ENCODE peak calls at places on chromosomes 2 and 18, in six cellular contexts. One of them, this sample, is unnamed.

GRCh38 chr2:37471994-37472393 is 127.6 kb downstream of the QPCT start:
- DNase-seq in HFF-Myc: no peak
- DNase-seq in GM13976: no peak
- DNase-seq in AG09309: peak
- DNase-seq in heart right ventricle: no peak
- DNase-seq in uterus: no peak
- DNase-seq in this sample: no peak

GRCh38 chr2:8073928-8074327 is 607.9 kb upstream of the ID2 start:
- DNase-seq in GM13976: no peak
- DNase-seq in uterus: no peak
- DNase-seq in HFF-Myc: no peak
- DNase-seq in AG09309: no peak
- DNase-seq in heart right ventricle: no peak
- DNase-seq in this sample: no peak

GRCh38 chr18:42164556-42164955 is 209.5 kb downstream of the PIK3C3 start:
- DNase-seq in uterus: no peak
- DNase-seq in heart right ventricle: no peak
- DNase-seq in AG09309: no peak
- DNase-seq in HFF-Myc: no peak
- DNase-seq in GM13976: no peak
- DNase-seq in this sample: no peak

GRCh38 chr2:26243643-26244478 is 571 bp downstream of the HADHA start:
- DNase-seq in HFF-Myc: no peak
- DNase-seq in uterus: no peak
- DNase-seq in GM13976: peak
- DNase-seq in heart right ventricle: no peak
- DNase-seq in AG09309: no peak
- DNase-seq in this sample: peak

GRCh38 chr2:201882353-201883095 is 76.2 kb downstream of the CDK15 start:
- DNase-seq in GM13976: no peak
- DNase-seq in heart right ventricle: peak
- DNase-seq in uterus: no peak
- DNase-seq in HFF-Myc: no peak
- DNase-seq in AG09309: no peak
- DNase-seq in this sample: no peak

GRCh38 chr2:239024226-239024625 is 176.3 kb downstream of the TWIST2 start:
- DNase-seq in HFF-Myc: no peak
- DNase-seq in AG09309: no peak
- DNase-seq in heart right ventricle: no peak
- DNase-seq in GM13976: no peak
- DNase-seq in uterus: no peak
- DNase-seq in this sample: no peak

GRCh38 chr2:96315400-96316071 is 9.6 kb upstream of the ITPRIPL1 start:
- DNase-seq in GM13976: no peak
- DNase-seq in HFF-Myc: peak
- DNase-seq in uterus: no peak
- DNase-seq in AG09309: no peak
- DNase-seq in heart right ventricle: no peak
- DNase-seq in this sample: peak

GRCh38 chr2:101516833-101517690 is 42.1 kb upstream of the RFX8 start:
- DNase-seq in GM13976: no peak
- DNase-seq in AG09309: peak
- DNase-seq in heart right ventricle: no peak
- DNase-seq in HFF-Myc: peak
- DNase-seq in uterus: no peak
- DNase-seq in this sample: no peak

GRCh38 chr2:233866479-233866878 is 1.7 kb downstream of the MSL3B start:
- DNase-seq in GM13976: no peak
- DNase-seq in heart right ventricle: no peak
- DNase-seq in HFF-Myc: no peak
- DNase-seq in uterus: no peak
- DNase-seq in AG09309: no peak
- DNase-seq in this sample: no peak

GRCh38 chr2:174035117-174035516 is 69.9 kb upstream of the SP3 start:
- DNase-seq in heart right ventricle: no peak
- DNase-seq in uterus: no peak
- DNase-seq in HFF-Myc: no peak
- DNase-seq in GM13976: no peak
- DNase-seq in AG09309: no peak
- DNase-seq in this sample: no peak

GRCh38 chr2:56376699-56377665 is 193.2 kb downstream of the CCDC85A start:
- DNase-seq in AG09309: no peak
- DNase-seq in uterus: no peak
- DNase-seq in heart right ventricle: no peak
- DNase-seq in GM13976: no peak
- DNase-seq in HFF-Myc: no peak
- DNase-seq in this sample: no peak

GRCh38 chr2:151632993-151633592 is 101.2 kb downstream of the NEB start:
- DNase-seq in HFF-Myc: peak
- DNase-seq in uterus: no peak
- DNase-seq in GM13976: peak
- DNase-seq in heart right ventricle: no peak
- DNase-seq in AG09309: peak
- DNase-seq in this sample: no peak

GRCh38 chr2:112582314-112582746 is 2.1 kb upstream of the CHCHD5 start:
- DNase-seq in HFF-Myc: peak
- DNase-seq in uterus: no peak
- DNase-seq in AG09309: peak
- DNase-seq in GM13976: no peak
- DNase-seq in heart right ventricle: peak
- DNase-seq in this sample: no peak

GRCh38 chr2:2464095-2464494 is 133.0 kb upstream of the MYT1L start:
- DNase-seq in uterus: no peak
- DNase-seq in HFF-Myc: no peak
- DNase-seq in AG09309: no peak
- DNase-seq in GM13976: no peak
- DNase-seq in heart right ventricle: peak
- DNase-seq in this sample: no peak

GRCh38 chr2:220226076-220226475 is 598.6 kb downstream of the SLC4A3 start:
- DNase-seq in AG09309: no peak
- DNase-seq in GM13976: no peak
- DNase-seq in HFF-Myc: no peak
- DNase-seq in heart right ventricle: no peak
- DNase-seq in uterus: no peak
- DNase-seq in this sample: no peak

GRCh38 chr2:176088048-176088936 is 4.2 kb upstream of the HOXD13 start:
- DNase-seq in GM13976: peak
- DNase-seq in HFF-Myc: no peak
- DNase-seq in heart right ventricle: no peak
- DNase-seq in AG09309: no peak
- DNase-seq in uterus: peak
- DNase-seq in this sample: peak
- TF ChIP-seq CTCF in GM13976: peak
- TF ChIP-seq CTCF in HFF-Myc: peak
- TF ChIP-seq CTCF in heart right ventricle: peak
- TF ChIP-seq CTCF in AG09309: peak
- TF ChIP-seq CTCF in uterus: peak
- TF ChIP-seq CTCF in this sample: peak

DNA sequence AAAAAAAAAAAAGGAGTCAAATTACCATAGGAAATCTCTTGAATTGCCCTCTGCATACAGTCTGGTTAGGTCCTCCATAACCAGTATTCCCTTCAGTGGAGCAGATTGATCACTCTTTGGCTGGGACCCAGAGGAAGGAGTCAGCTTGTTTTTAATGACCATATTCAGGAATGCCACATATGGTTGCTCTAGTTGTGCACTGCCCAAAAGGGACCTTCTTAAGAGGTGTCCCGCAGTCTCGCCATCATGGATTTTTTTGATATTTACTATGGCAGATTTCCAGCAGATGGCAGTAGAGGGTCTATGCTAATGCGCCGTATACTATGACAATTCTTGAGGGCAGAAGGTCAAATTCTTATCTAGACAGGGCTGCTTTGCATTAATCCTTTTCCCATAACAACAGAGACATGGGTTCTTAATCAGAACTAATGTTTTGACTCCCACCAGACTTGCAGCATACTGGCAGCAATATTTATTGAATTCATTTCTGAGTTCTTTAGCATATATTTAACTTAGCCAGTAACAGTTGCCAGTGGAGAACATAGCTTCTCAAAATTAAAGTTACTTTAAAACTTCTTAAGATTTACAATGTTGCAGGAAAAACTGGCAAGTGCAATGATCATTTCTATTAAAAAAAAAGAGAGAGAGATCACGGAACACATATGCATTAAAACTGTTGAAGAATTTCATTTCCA is 31.8 kb upstream of the INPP4A start:
- DNase-seq in HFF-Myc: peak
- DNase-seq in heart right ventricle: peak
- DNase-seq in AG09309: no peak
- DNase-seq in GM13976: peak
- DNase-seq in uterus: no peak
- DNase-seq in this sample: peak
- TF ChIP-seq CTCF in HFF-Myc: peak
- TF ChIP-seq CTCF in heart right ventricle: peak
- TF ChIP-seq CTCF in AG09309: peak
- TF ChIP-seq CTCF in GM13976: peak
- TF ChIP-seq CTCF in uterus: peak
- TF ChIP-seq CTCF in this sample: peak

GRCh38 chr2:183038341-183039300 is at the start of gene NCKAP1:
- DNase-seq in heart right ventricle: peak
- DNase-seq in uterus: peak
- DNase-seq in GM13976: peak
- DNase-seq in HFF-Myc: peak
- DNase-seq in AG09309: no peak
- DNase-seq in this sample: peak
- TF ChIP-seq CTCF in heart right ventricle: peak
- TF ChIP-seq CTCF in uterus: peak
- TF ChIP-seq CTCF in GM13976: peak
- TF ChIP-seq CTCF in HFF-Myc: peak
- TF ChIP-seq CTCF in AG09309: peak
- TF ChIP-seq CTCF in this sample: peak

DNA sequence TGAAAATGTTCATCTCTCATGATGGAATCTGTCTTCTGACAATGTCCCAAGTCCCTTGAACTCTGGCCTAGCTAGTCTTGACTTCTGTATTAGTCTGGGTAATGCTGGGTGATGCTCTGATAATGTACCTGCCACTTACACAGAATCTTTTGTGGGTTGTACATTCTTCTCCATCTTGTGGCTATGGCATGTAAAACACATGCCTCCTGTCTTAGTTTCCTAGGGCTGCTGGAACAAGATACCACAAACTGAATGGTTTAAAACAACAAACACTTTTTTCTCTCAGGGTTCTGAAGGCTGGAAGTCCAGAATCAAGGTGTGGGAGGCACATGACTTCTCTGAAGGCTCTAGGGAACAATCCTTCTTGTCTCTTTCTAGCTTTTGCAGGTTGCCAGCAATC is 57.1 kb downstream of the RAPGEF4 start:
- DNase-seq in HFF-Myc: no peak
- DNase-seq in heart right ventricle: no peak
- DNase-seq in AG09309: no peak
- DNase-seq in uterus: no peak
- DNase-seq in GM13976: no peak
- DNase-seq in this sample: no peak
- TF ChIP-seq CTCF in HFF-Myc: no peak
- TF ChIP-seq CTCF in heart right ventricle: no peak
- TF ChIP-seq CTCF in AG09309: no peak
- TF ChIP-seq CTCF in uterus: no peak
- TF ChIP-seq CTCF in GM13976: no peak
- TF ChIP-seq CTCF in this sample: no peak

GRCh38 chr18:74567805-74568204 is 29.9 kb upstream of the ZNF407 start:
- DNase-seq in heart right ventricle: no peak
- DNase-seq in GM13976: no peak
- DNase-seq in AG09309: no peak
- DNase-seq in uterus: no peak
- DNase-seq in HFF-Myc: no peak
- DNase-seq in this sample: no peak
- TF ChIP-seq CTCF in heart right ventricle: no peak
- TF ChIP-seq CTCF in GM13976: no peak
- TF ChIP-seq CTCF in AG09309: no peak
- TF ChIP-seq CTCF in uterus: no peak
- TF ChIP-seq CTCF in HFF-Myc: no peak
- TF ChIP-seq CTCF in this sample: no peak

GRCh38 chr2:46296840-46297545 is at the start of gene EPAS1:
- DNase-seq in AG09309: no peak
- DNase-seq in heart right ventricle: peak
- DNase-seq in GM13976: peak
- DNase-seq in HFF-Myc: no peak
- DNase-seq in uterus: peak
- DNase-seq in this sample: peak

GRCh38 chr2:46298522-46299351 is 1.5 kb downstream of the EPAS1 start:
- DNase-seq in heart right ventricle: peak
- DNase-seq in uterus: peak
- DNase-seq in HFF-Myc: no peak
- DNase-seq in AG09309: no peak
- DNase-seq in GM13976: peak
- DNase-seq in this sample: peak

GRCh38 chr2:46298272-46298521 is 990 bp downstream of the EPAS1 start:
- DNase-seq in AG09309: no peak
- DNase-seq in HFF-Myc: no peak
- DNase-seq in heart right ventricle: no peak
- DNase-seq in GM13976: no peak
- DNase-seq in uterus: no peak
- DNase-seq in this sample: no peak

GRCh38 chr2:46296216-46296839 is 879 bp upstream of the EPAS1 start:
- DNase-seq in GM13976: peak
- DNase-seq in heart right ventricle: peak
- DNase-seq in AG09309: no peak
- DNase-seq in uterus: peak
- DNase-seq in HFF-Myc: no peak
- DNase-seq in this sample: peak

DNA sequence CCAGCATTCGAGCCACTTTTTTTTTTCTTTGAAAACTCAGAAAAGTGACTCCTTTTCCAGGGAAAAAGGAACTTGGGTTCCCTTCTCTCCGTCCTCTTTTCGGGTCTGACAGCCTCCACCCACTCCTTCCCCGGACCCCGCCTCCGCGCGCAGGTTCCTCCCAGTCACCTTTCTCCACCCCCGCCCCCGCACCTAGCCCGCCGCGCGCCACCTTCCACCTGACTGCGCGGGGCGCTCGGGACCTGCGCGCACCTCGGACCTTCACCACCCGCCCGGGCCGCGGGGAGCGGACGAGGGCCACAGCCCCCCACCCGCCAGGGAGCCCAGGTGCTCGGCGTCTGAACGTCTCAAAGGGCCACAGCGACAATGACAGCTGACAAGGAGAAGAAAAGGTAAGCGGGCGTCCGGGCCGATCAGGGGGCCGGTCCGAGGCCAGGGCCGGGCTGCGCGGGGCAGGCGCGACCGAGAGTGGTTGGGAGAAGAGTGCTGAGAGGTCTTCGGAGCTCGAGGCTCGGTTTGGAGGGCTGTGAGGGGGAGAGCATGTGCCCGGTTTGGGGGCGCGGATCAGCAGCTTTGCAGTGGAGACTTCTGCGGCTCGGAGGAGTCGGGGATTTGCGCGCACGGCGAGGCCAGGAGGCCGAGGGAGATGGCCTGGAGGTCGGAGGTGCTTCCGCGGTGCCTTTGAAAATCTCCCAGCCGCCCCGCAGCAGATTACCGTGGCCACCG is 502 bp downstream of the EPAS1 start:
- DNase-seq in HFF-Myc: no peak
- DNase-seq in AG09309: no peak
- DNase-seq in uterus: peak
- DNase-seq in heart right ventricle: peak
- DNase-seq in GM13976: peak
- DNase-seq in this sample: peak
- TF ChIP-seq CTCF in HFF-Myc: no peak
- TF ChIP-seq CTCF in AG09309: no peak
- TF ChIP-seq CTCF in uterus: no peak
- TF ChIP-seq CTCF in heart right ventricle: no peak
- TF ChIP-seq CTCF in GM13976: peak
- TF ChIP-seq CTCF in this sample: no peak